ENCODE peak calls at places on chromosomes 13 and 19, in six cellular contexts. A is heart right ventricle, R is A549, J is small intestine, Y is adrenal gland, I is psoas muscle. Z is an unnamed sample. For H3K4me1, the result is how much of the 10 kb centered on the place peaks cover.

GRCh38 chr13:107721436-107721835 is 493.9 kb downstream of the LIG4 start:
- DNase-seq in A (no peak), R (no peak), J (no peak), Y (no peak), I (no peak), Z (no peak)

GRCh38 chr19:35596366-35596999 is 10.5 kb downstream of the PMIS2 start:
- DNase-seq in A (no peak), R (peak), J (no peak), Y (no peak), I (no peak), Z (no peak)

GRCh38 chr19:41995959-41996797 is 2.1 kb upstream of the ATP1A3 start:
- DNase-seq in A (no peak), R (peak), J (no peak), Y (no peak), I (no peak), Z (no peak)

GRCh38 chr13:51934461-51935087 is 72.8 kb downstream of the CCDC70 start:
- DNase-seq in A (no peak), R (no peak), J (no peak), Y (no peak), I (no peak), Z (no peak)

GRCh38 chr19:43675269-43675879 is 5.4 kb upstream of the PLAUR start:
- DNase-seq in A (no peak), R (peak), J (peak), Y (no peak), I (no peak), Z (no peak)

GRCh38 chr13:109494955-109495354 is 291.4 kb downstream of the IRS2 start:
- DNase-seq in A (no peak), R (peak), J (no peak), Y (peak), I (no peak), Z (no peak)

GRCh38 chr13:103188688-103189326 is 122.6 kb upstream of the SLC10A2 start:
- DNase-seq in A (no peak), R (peak), J (peak), Y (no peak), I (no peak), Z (no peak)

GRCh38 chr13:20823071-20823470 is 49.3 kb upstream of the EEF1AKMT1 start:
- DNase-seq in A (no peak), R (no peak), J (no peak), Y (no peak), I (no peak), Z (no peak)

GRCh38 chr13:43522788-43523187 is 264.0 kb downstream of the ENOX1 start:
- DNase-seq in A (no peak), R (no peak), J (no peak), Y (no peak), I (no peak), Z (no peak)

GRCh38 chr13:99624936-99625540 is 123.8 kb downstream of the TM9SF2 start:
- DNase-seq in A (no peak), R (no peak), J (no peak), Y (no peak), I (no peak), Z (no peak)

GRCh38 chr19:8302357-8302691 is 5.8 kb downstream of the CD320 start:
- DNase-seq in A (peak), R (no peak), J (no peak), Y (peak), I (peak), Z (peak)

GRCh38 chr19:35116085-35116801 is 620 bp downstream of the FXYD3 start:
- DNase-seq in A (no peak), R (no peak), J (peak), Y (no peak), I (no peak), Z (no peak)

GRCh38 chr19:33724021-33724722 is 72.5 kb upstream of the KCTD15 start:
- DNase-seq in A (no peak), R (no peak), J (no peak), Y (no peak), I (no peak), Z (no peak)

GRCh38 chr19:29105629-29106352 is 107.2 kb downstream of the UQCRFS1 start:
- DNase-seq in A (no peak), R (no peak), J (no peak), Y (no peak), I (no peak), Z (no peak)

GRCh38 chr13:67642638-67643037 is 412.5 kb upstream of the PCDH9 start:
- DNase-seq in A (no peak), R (no peak), J (no peak), Y (no peak), I (no peak), Z (no peak)

GRCh38 chr19:51341976-51342580 is at the start of gene VSIG10L:
- DNase-seq in A (no peak), R (no peak), J (no peak), Y (no peak), I (no peak), Z (no peak)

GRCh38 chr19:12093777-12094176 is 29.2 kb downstream of the ZNF844 start:
- DNase-seq in A (no peak), R (no peak), J (no peak), Y (no peak), I (no peak), Z (no peak)

GRCh38 chr13:108895220-108895704 is 265.9 kb downstream of the MYO16 start:
- DNase-seq in A (no peak), R (peak), J (peak), Y (no peak), I (no peak), Z (no peak)

GRCh38 chr13:66345988-66346387 is 884.1 kb downstream of the PCDH9 start:
- DNase-seq in A (no peak), R (no peak), J (no peak), Y (no peak), I (no peak), Z (no peak)

GRCh38 chr19:44345969-44346368 is 10.5 kb downstream of the ZNF112 start:
- DNase-seq in A (peak), R (no peak), J (no peak), Y (no peak), I (no peak), Z (no peak)

DNA sequence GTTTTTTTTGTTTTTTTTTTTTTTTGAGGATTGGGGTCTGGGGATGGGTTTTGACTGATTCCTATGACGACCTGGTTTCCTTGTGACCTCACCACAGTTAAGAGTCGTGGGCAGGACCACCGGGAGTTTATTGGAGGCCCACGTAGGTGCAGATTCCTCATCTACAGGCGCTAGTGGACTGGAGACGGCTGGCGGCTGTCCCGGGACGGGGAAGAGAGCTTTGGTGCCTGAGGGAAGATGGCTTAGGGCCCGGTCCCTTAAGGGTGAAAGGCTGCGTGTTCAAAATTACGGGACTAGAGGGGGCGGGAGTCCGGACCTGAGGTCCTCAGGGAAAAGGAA is 679 bp upstream of the TEAD2 start:
- DNase-seq in A (peak), R (no peak), J (no peak), Y (peak), I (peak), Z (peak)
- H3K27ac ChIP-seq in A (peak), R (peak), J (peak), Y (peak), I (peak), Z (peak)

GRCh38 chr19:46954502-46955004 is 65.1 kb upstream of the NPAS1 start:
- DNase-seq in A (no peak), R (no peak), J (peak), Y (no peak), I (no peak), Z (no peak)
- H3K4me3 ChIP-seq in A (no peak), R (no peak), J (no peak), Y (peak), I (no peak), Z (no peak)

GRCh38 chr13:94413545-94413944 is 65.9 kb downstream of the DCT start:
- DNase-seq in A (no peak), R (no peak), J (no peak), Y (no peak), I (no peak), Z (no peak)
- H3K4me1 ChIP-seq in A (under half), R (under half), J (under half), Y (under half), I (under half), Z (under half)

GRCh38 chr13:60572855-60573254 is 175.8 kb downstream of the TDRD3 start:
- DNase-seq in A (no peak), R (no peak), J (no peak), Y (no peak), I (no peak), Z (no peak)
- H3K27ac ChIP-seq in A (no peak), R (no peak), J (no peak), Y (no peak), I (no peak), Z (no peak)

GRCh38 chr13:113816925-113817859 is 46.7 kb downstream of the GAS6 start:
- DNase-seq in A (peak), R (peak), J (peak), Y (peak), I (peak), Z (peak)
- H3K4me3 ChIP-seq in A (peak), R (no peak), J (no peak), Y (no peak), I (no peak), Z (no peak)

Z was measured in ovary.